ENCODE peak calls at places on chromosomes 2 and 18, in six cellular contexts. One of them, this sample, is unnamed.

GRCh38 chr2:105409717-105410116 is 10.9 kb upstream of the FHL2 start:
- DNase-seq in iPS-NIHi11: no peak
- DNase-seq in A172: peak
- DNase-seq in activated CD8-positive, alpha-beta T cell treated with anti-CD3 and anti-CD28 coated beads for 36 hours: no peak
- DNase-seq in CD4-positive, alpha-beta T cell: no peak
- DNase-seq in progenitor cell of endocrine pancreas: no peak
- DNase-seq in this sample: peak

GRCh38 chr2:203812294-203813221 is 55.0 kb upstream of the CTLA4 start:
- DNase-seq in iPS-NIHi11: no peak
- DNase-seq in activated CD8-positive, alpha-beta T cell treated with anti-CD3 and anti-CD28 coated beads for 36 hours: no peak
- DNase-seq in progenitor cell of endocrine pancreas: no peak
- DNase-seq in A172: no peak
- DNase-seq in CD4-positive, alpha-beta T cell: no peak
- DNase-seq in this sample: no peak

GRCh38 chr2:158487419-158487818 is 30.7 kb downstream of the PKP4 start:
- DNase-seq in progenitor cell of endocrine pancreas: no peak
- DNase-seq in CD4-positive, alpha-beta T cell: no peak
- DNase-seq in activated CD8-positive, alpha-beta T cell treated with anti-CD3 and anti-CD28 coated beads for 36 hours: no peak
- DNase-seq in iPS-NIHi11: no peak
- DNase-seq in A172: no peak
- DNase-seq in this sample: no peak

GRCh38 chr2:96143848-96144480 is 1.3 kb downstream of the DUSP2 start:
- DNase-seq in progenitor cell of endocrine pancreas: peak
- DNase-seq in activated CD8-positive, alpha-beta T cell treated with anti-CD3 and anti-CD28 coated beads for 36 hours: peak
- DNase-seq in CD4-positive, alpha-beta T cell: peak
- DNase-seq in iPS-NIHi11: peak
- DNase-seq in A172: no peak
- DNase-seq in this sample: no peak

GRCh38 chr2:170886391-170886790 is 42.7 kb upstream of the GORASP2 start:
- DNase-seq in progenitor cell of endocrine pancreas: no peak
- DNase-seq in CD4-positive, alpha-beta T cell: no peak
- DNase-seq in iPS-NIHi11: no peak
- DNase-seq in A172: peak
- DNase-seq in activated CD8-positive, alpha-beta T cell treated with anti-CD3 and anti-CD28 coated beads for 36 hours: no peak
- DNase-seq in this sample: peak

GRCh38 chr2:241768850-241769249 is 7.8 kb upstream of the GAL3ST2 start:
- DNase-seq in activated CD8-positive, alpha-beta T cell treated with anti-CD3 and anti-CD28 coated beads for 36 hours: no peak
- DNase-seq in progenitor cell of endocrine pancreas: no peak
- DNase-seq in A172: no peak
- DNase-seq in CD4-positive, alpha-beta T cell: no peak
- DNase-seq in iPS-NIHi11: no peak
- DNase-seq in this sample: no peak

GRCh38 chr2:40248294-40248693 is 203.6 kb downstream of the SLC8A1 start:
- DNase-seq in CD4-positive, alpha-beta T cell: no peak
- DNase-seq in A172: no peak
- DNase-seq in iPS-NIHi11: no peak
- DNase-seq in activated CD8-positive, alpha-beta T cell treated with anti-CD3 and anti-CD28 coated beads for 36 hours: no peak
- DNase-seq in progenitor cell of endocrine pancreas: no peak
- DNase-seq in this sample: no peak

GRCh38 chr2:26422947-26423629 is 21.4 kb downstream of the DRC1 start:
- DNase-seq in CD4-positive, alpha-beta T cell: no peak
- DNase-seq in progenitor cell of endocrine pancreas: no peak
- DNase-seq in A172: no peak
- DNase-seq in iPS-NIHi11: no peak
- DNase-seq in activated CD8-positive, alpha-beta T cell treated with anti-CD3 and anti-CD28 coated beads for 36 hours: no peak
- DNase-seq in this sample: no peak

GRCh38 chr2:207683879-207684627 is 27.4 kb upstream of the CCNYL1 start:
- DNase-seq in activated CD8-positive, alpha-beta T cell treated with anti-CD3 and anti-CD28 coated beads for 36 hours: no peak
- DNase-seq in iPS-NIHi11: no peak
- DNase-seq in A172: peak
- DNase-seq in CD4-positive, alpha-beta T cell: no peak
- DNase-seq in progenitor cell of endocrine pancreas: no peak
- DNase-seq in this sample: peak

GRCh38 chr2:46989491-46990230 is 74.1 kb upstream of the MCFD2 start:
- DNase-seq in iPS-NIHi11: no peak
- DNase-seq in CD4-positive, alpha-beta T cell: no peak
- DNase-seq in A172: no peak
- DNase-seq in activated CD8-positive, alpha-beta T cell treated with anti-CD3 and anti-CD28 coated beads for 36 hours: no peak
- DNase-seq in progenitor cell of endocrine pancreas: no peak
- DNase-seq in this sample: no peak

GRCh38 chr18:25042641-25043051 is 309.3 kb downstream of the ZNF521 start:
- DNase-seq in progenitor cell of endocrine pancreas: no peak
- DNase-seq in CD4-positive, alpha-beta T cell: no peak
- DNase-seq in A172: no peak
- DNase-seq in activated CD8-positive, alpha-beta T cell treated with anti-CD3 and anti-CD28 coated beads for 36 hours: no peak
- DNase-seq in iPS-NIHi11: no peak
- DNase-seq in this sample: no peak

GRCh38 chr2:101770672-101771071 is 73.2 kb downstream of the MAP4K4 start:
- DNase-seq in activated CD8-positive, alpha-beta T cell treated with anti-CD3 and anti-CD28 coated beads for 36 hours: peak
- DNase-seq in CD4-positive, alpha-beta T cell: no peak
- DNase-seq in progenitor cell of endocrine pancreas: no peak
- DNase-seq in iPS-NIHi11: peak
- DNase-seq in A172: peak
- DNase-seq in this sample: peak

GRCh38 chr2:36451512-36451911 is 95.9 kb downstream of the CRIM1 start:
- DNase-seq in progenitor cell of endocrine pancreas: no peak
- DNase-seq in activated CD8-positive, alpha-beta T cell treated with anti-CD3 and anti-CD28 coated beads for 36 hours: no peak
- DNase-seq in CD4-positive, alpha-beta T cell: no peak
- DNase-seq in A172: peak
- DNase-seq in iPS-NIHi11: no peak
- DNase-seq in this sample: no peak

GRCh38 chr2:124254621-124255020 is 229.5 kb downstream of the CNTNAP5 start:
- DNase-seq in CD4-positive, alpha-beta T cell: no peak
- DNase-seq in activated CD8-positive, alpha-beta T cell treated with anti-CD3 and anti-CD28 coated beads for 36 hours: no peak
- DNase-seq in iPS-NIHi11: no peak
- DNase-seq in progenitor cell of endocrine pancreas: no peak
- DNase-seq in A172: no peak
- DNase-seq in this sample: no peak

GRCh38 chr18:38174594-38174993 is 609.0 kb upstream of the CELF4 start:
- DNase-seq in iPS-NIHi11: no peak
- DNase-seq in CD4-positive, alpha-beta T cell: no peak
- DNase-seq in progenitor cell of endocrine pancreas: no peak
- DNase-seq in activated CD8-positive, alpha-beta T cell treated with anti-CD3 and anti-CD28 coated beads for 36 hours: no peak
- DNase-seq in A172: no peak
- DNase-seq in this sample: no peak

GRCh38 chr2:38232454-38232853 is 144.6 kb downstream of the ATL2 start:
- DNase-seq in progenitor cell of endocrine pancreas: no peak
- DNase-seq in activated CD8-positive, alpha-beta T cell treated with anti-CD3 and anti-CD28 coated beads for 36 hours: no peak
- DNase-seq in A172: no peak
- DNase-seq in CD4-positive, alpha-beta T cell: no peak
- DNase-seq in iPS-NIHi11: no peak
- DNase-seq in this sample: no peak

GRCh38 chr2:236366406-236366805 is 102.2 kb upstream of the ASB18 start:
- DNase-seq in A172: no peak
- DNase-seq in iPS-NIHi11: no peak
- DNase-seq in CD4-positive, alpha-beta T cell: no peak
- DNase-seq in progenitor cell of endocrine pancreas: no peak
- DNase-seq in activated CD8-positive, alpha-beta T cell treated with anti-CD3 and anti-CD28 coated beads for 36 hours: peak
- DNase-seq in this sample: no peak

GRCh38 chr2:208437755-208438154 is 31.2 kb downstream of the PTH2R start:
- DNase-seq in activated CD8-positive, alpha-beta T cell treated with anti-CD3 and anti-CD28 coated beads for 36 hours: no peak
- DNase-seq in A172: no peak
- DNase-seq in CD4-positive, alpha-beta T cell: no peak
- DNase-seq in progenitor cell of endocrine pancreas: no peak
- DNase-seq in iPS-NIHi11: no peak
- DNase-seq in this sample: no peak

GRCh38 chr18:23900979-23901378 is 113.6 kb upstream of the TTC39C start:
- DNase-seq in A172: peak
- DNase-seq in CD4-positive, alpha-beta T cell: no peak
- DNase-seq in activated CD8-positive, alpha-beta T cell treated with anti-CD3 and anti-CD28 coated beads for 36 hours: peak
- DNase-seq in iPS-NIHi11: peak
- DNase-seq in progenitor cell of endocrine pancreas: no peak
- DNase-seq in this sample: no peak

This sample was measured in Caki2.